ENCODE peak calls at places on chromosomes 1 and 21, in eight cellular contexts. One of them, this sample, is unnamed.
A peak's percentile ranks its signal among the peaks of the same experiment; 100 is the strongest.

GRCh38 chr1:117609471-117609911 is 3.6 kb downstream of the TENT5C start:
- DNase-seq in uterus: peak; percentile 55
- DNase-seq in lower lobe of right lung: no peak
- DNase-seq in CD8-positive, alpha-beta T cell: no peak
- DNase-seq in A549: no peak
- DNase-seq in upper lobe of right lung: no peak
- DNase-seq in psoas muscle: peak; percentile 65
- DNase-seq in H9: no peak
- DNase-seq in this sample: no peak

GRCh38 chr1:1122078-1122811 is 6.4 kb upstream of the C1orf159 start:
- DNase-seq in A549: peak; percentile 76
- DNase-seq in uterus: peak; percentile 55
- DNase-seq in upper lobe of right lung: peak; percentile 93
- DNase-seq in H9: peak; percentile 86
- DNase-seq in lower lobe of right lung: peak; percentile 88
- DNase-seq in psoas muscle: peak; percentile 84
- DNase-seq in CD8-positive, alpha-beta T cell: peak; percentile 82
- DNase-seq in this sample: peak; percentile 76

GRCh38 chr21:46518983-46519583 is 60.4 kb downstream of the DIP2A start:
- DNase-seq in H9: no peak
- DNase-seq in psoas muscle: no peak
- DNase-seq in upper lobe of right lung: no peak
- DNase-seq in uterus: no peak
- DNase-seq in CD8-positive, alpha-beta T cell: no peak
- DNase-seq in A549: no peak
- DNase-seq in lower lobe of right lung: no peak
- DNase-seq in this sample: no peak

GRCh38 chr1:42848823-42849537 is 2.6 kb downstream of the ZNF691 start:
- DNase-seq in H9: no peak
- DNase-seq in upper lobe of right lung: no peak
- DNase-seq in lower lobe of right lung: no peak
- DNase-seq in psoas muscle: no peak
- DNase-seq in CD8-positive, alpha-beta T cell: no peak
- DNase-seq in uterus: no peak
- DNase-seq in A549: no peak
- DNase-seq in this sample: no peak

GRCh38 chr21:44088401-44088780 is 18.8 kb upstream of the PWP2 start:
- DNase-seq in A549: no peak
- DNase-seq in psoas muscle: no peak
- DNase-seq in uterus: no peak
- DNase-seq in H9: no peak
- DNase-seq in upper lobe of right lung: peak; percentile 26
- DNase-seq in lower lobe of right lung: no peak
- DNase-seq in CD8-positive, alpha-beta T cell: peak; percentile 8
- DNase-seq in this sample: no peak

GRCh38 chr1:5832916-5833895 is 159.0 kb downstream of the NPHP4 start:
- DNase-seq in H9: no peak
- DNase-seq in CD8-positive, alpha-beta T cell: no peak
- DNase-seq in A549: no peak
- DNase-seq in psoas muscle: no peak
- DNase-seq in upper lobe of right lung: no peak
- DNase-seq in uterus: no peak
- DNase-seq in lower lobe of right lung: peak; percentile 36
- DNase-seq in this sample: no peak

GRCh38 chr1:164561007-164561406 is 2.0 kb downstream of the PBX1 start:
- DNase-seq in upper lobe of right lung: no peak
- DNase-seq in CD8-positive, alpha-beta T cell: no peak
- DNase-seq in H9: no peak
- DNase-seq in lower lobe of right lung: no peak
- DNase-seq in psoas muscle: no peak
- DNase-seq in uterus: no peak
- DNase-seq in A549: no peak
- DNase-seq in this sample: no peak

GRCh38 chr1:31476891-31477846 is 64.2 kb downstream of the SERINC2 start:
- DNase-seq in upper lobe of right lung: no peak
- DNase-seq in CD8-positive, alpha-beta T cell: no peak
- DNase-seq in psoas muscle: no peak
- DNase-seq in lower lobe of right lung: no peak
- DNase-seq in uterus: no peak
- DNase-seq in H9: no peak
- DNase-seq in A549: no peak
- DNase-seq in this sample: no peak

GRCh38 chr1:109112056-109112651 is 1.8 kb upstream of the ELAPOR1 start:
- DNase-seq in lower lobe of right lung: no peak
- DNase-seq in upper lobe of right lung: no peak
- DNase-seq in A549: peak; percentile 34
- DNase-seq in H9: no peak
- DNase-seq in psoas muscle: no peak
- DNase-seq in CD8-positive, alpha-beta T cell: no peak
- DNase-seq in uterus: no peak
- DNase-seq in this sample: no peak

GRCh38 chr1:114113801-114114750 is 39.6 kb downstream of the SYT6 start:
- DNase-seq in A549: peak; percentile 43
- DNase-seq in lower lobe of right lung: peak; percentile 60
- DNase-seq in H9: no peak
- DNase-seq in uterus: no peak
- DNase-seq in upper lobe of right lung: no peak
- DNase-seq in CD8-positive, alpha-beta T cell: no peak
- DNase-seq in psoas muscle: no peak
- DNase-seq in this sample: no peak

GRCh38 chr1:47568763-47569162 is 130.9 kb downstream of the FOXD2 start:
- DNase-seq in H9: no peak
- DNase-seq in lower lobe of right lung: no peak
- DNase-seq in psoas muscle: no peak
- DNase-seq in uterus: no peak
- DNase-seq in upper lobe of right lung: no peak
- DNase-seq in CD8-positive, alpha-beta T cell: no peak
- DNase-seq in A549: no peak
- DNase-seq in this sample: no peak

GRCh38 chr1:109760581-109761226 is 3.0 kb downstream of the EPS8L3 start:
- DNase-seq in upper lobe of right lung: peak; percentile 56
- DNase-seq in A549: no peak
- DNase-seq in lower lobe of right lung: peak; percentile 32
- DNase-seq in H9: no peak
- DNase-seq in psoas muscle: no peak
- DNase-seq in uterus: peak; percentile 10
- DNase-seq in CD8-positive, alpha-beta T cell: no peak
- DNase-seq in this sample: no peak

GRCh38 chr1:89546082-89546889 is 21.7 kb downstream of the LRRC8B start:
- DNase-seq in lower lobe of right lung: no peak
- DNase-seq in psoas muscle: no peak
- DNase-seq in uterus: no peak
- DNase-seq in CD8-positive, alpha-beta T cell: no peak
- DNase-seq in upper lobe of right lung: no peak
- DNase-seq in A549: no peak
- DNase-seq in H9: no peak
- DNase-seq in this sample: peak; percentile 38

GRCh38 chr1:240413732-240414131 is 198.2 kb downstream of the GREM2 start:
- DNase-seq in lower lobe of right lung: no peak
- DNase-seq in CD8-positive, alpha-beta T cell: no peak
- DNase-seq in uterus: no peak
- DNase-seq in psoas muscle: no peak
- DNase-seq in H9: no peak
- DNase-seq in A549: no peak
- DNase-seq in upper lobe of right lung: no peak
- DNase-seq in this sample: no peak

GRCh38 chr1:238606896-238607295 is 716.2 kb upstream of the ZP4 start:
- DNase-seq in upper lobe of right lung: no peak
- DNase-seq in uterus: no peak
- DNase-seq in H9: no peak
- DNase-seq in A549: no peak
- DNase-seq in psoas muscle: no peak
- DNase-seq in CD8-positive, alpha-beta T cell: no peak
- DNase-seq in lower lobe of right lung: no peak
- DNase-seq in this sample: no peak

GRCh38 chr1:19689856-19690255 is 25.2 kb downstream of the HTR6 start:
- DNase-seq in A549: no peak
- DNase-seq in lower lobe of right lung: no peak
- DNase-seq in uterus: no peak
- DNase-seq in psoas muscle: no peak
- DNase-seq in H9: no peak
- DNase-seq in upper lobe of right lung: no peak
- DNase-seq in CD8-positive, alpha-beta T cell: no peak
- DNase-seq in this sample: no peak

GRCh38 chr1:241998412-241998921 is 431 bp downstream of the MAP1LC3C start:
- DNase-seq in uterus: peak; percentile 60
- DNase-seq in H9: peak; percentile 82
- DNase-seq in lower lobe of right lung: peak; percentile 75
- DNase-seq in CD8-positive, alpha-beta T cell: peak; percentile 47
- DNase-seq in A549: peak; percentile 82
- DNase-seq in psoas muscle: peak; percentile 86
- DNase-seq in upper lobe of right lung: peak; percentile 86
- DNase-seq in this sample: no peak

GRCh38 chr1:225809842-225810578 is at the start of gene EPHX1:
- DNase-seq in A549: peak; percentile 97
- DNase-seq in psoas muscle: peak; percentile 91
- DNase-seq in uterus: peak; percentile 89
- DNase-seq in CD8-positive, alpha-beta T cell: peak; percentile 62
- DNase-seq in H9: peak; percentile 88
- DNase-seq in lower lobe of right lung: peak; percentile 92
- DNase-seq in upper lobe of right lung: peak; percentile 95
- DNase-seq in this sample: peak; percentile 91

GRCh38 chr1:232704694-232705680 is 75.1 kb upstream of the SIPA1L2 start:
- DNase-seq in A549: peak; percentile 38
- DNase-seq in CD8-positive, alpha-beta T cell: no peak
- DNase-seq in upper lobe of right lung: no peak
- DNase-seq in H9: no peak
- DNase-seq in psoas muscle: peak; percentile 33
- DNase-seq in lower lobe of right lung: no peak
- DNase-seq in uterus: peak; percentile 80
- DNase-seq in this sample: peak; percentile 86

GRCh38 chr1:39694026-39694425 is 2.8 kb upstream of the HPCAL4 start:
- DNase-seq in upper lobe of right lung: no peak
- DNase-seq in uterus: no peak
- DNase-seq in A549: no peak
- DNase-seq in H9: no peak
- DNase-seq in psoas muscle: no peak
- DNase-seq in CD8-positive, alpha-beta T cell: no peak
- DNase-seq in lower lobe of right lung: no peak
- DNase-seq in this sample: no peak

GRCh38 chr1:57471995-57472394 is 48.1 kb upstream of the DAB1 start:
- DNase-seq in A549: no peak
- DNase-seq in psoas muscle: no peak
- DNase-seq in uterus: no peak
- DNase-seq in CD8-positive, alpha-beta T cell: no peak
- DNase-seq in lower lobe of right lung: no peak
- DNase-seq in upper lobe of right lung: no peak
- DNase-seq in H9: no peak
- DNase-seq in this sample: no peak

GRCh38 chr1:167333114-167333513 is 112.4 kb downstream of the POU2F1 start:
- DNase-seq in CD8-positive, alpha-beta T cell: no peak
- DNase-seq in uterus: no peak
- DNase-seq in psoas muscle: no peak
- DNase-seq in A549: no peak
- DNase-seq in upper lobe of right lung: no peak
- DNase-seq in lower lobe of right lung: no peak
- DNase-seq in H9: no peak
- DNase-seq in this sample: no peak
- H3K4me1 ChIP-seq in CD8-positive, alpha-beta T cell: no peaks in the 10 kb centered on the region
- H3K4me1 ChIP-seq in uterus: no peaks in the 10 kb centered on the region
- H3K4me1 ChIP-seq in psoas muscle: peaks cover 20% of the 10 kb centered on the region
- H3K4me1 ChIP-seq in A549: peaks cover 35% of the 10 kb centered on the region
- H3K4me1 ChIP-seq in upper lobe of right lung: peaks cover 19% of the 10 kb centered on the region
- H3K4me1 ChIP-seq in lower lobe of right lung: peaks cover 15% of the 10 kb centered on the region
- H3K4me1 ChIP-seq in H9: no peaks in the 10 kb centered on the region
- H3K4me1 ChIP-seq in this sample: no peaks in the 10 kb centered on the region

GRCh38 chr21:42229676-42230075 is 10.7 kb downstream of the ABCG1 start:
- DNase-seq in CD8-positive, alpha-beta T cell: no peak
- DNase-seq in A549: no peak
- DNase-seq in psoas muscle: no peak
- DNase-seq in H9: no peak
- DNase-seq in uterus: no peak
- DNase-seq in upper lobe of right lung: peak; percentile 10
- DNase-seq in lower lobe of right lung: peak; percentile 19
- DNase-seq in this sample: no peak
- H3K4me1 ChIP-seq in CD8-positive, alpha-beta T cell: peaks cover 60% of the 10 kb centered on the region
- H3K4me1 ChIP-seq in A549: peaks cover 40% of the 10 kb centered on the region
- H3K4me1 ChIP-seq in psoas muscle: peaks cover 72% of the 10 kb centered on the region
- H3K4me1 ChIP-seq in H9: no peaks in the 10 kb centered on the region
- H3K4me1 ChIP-seq in uterus: peaks cover 12% of the 10 kb centered on the region
- H3K4me1 ChIP-seq in upper lobe of right lung: peaks cover 62% of the 10 kb centered on the region
- H3K4me1 ChIP-seq in lower lobe of right lung: peaks cover 73% of the 10 kb centered on the region
- H3K4me1 ChIP-seq in this sample: peaks cover 18% of the 10 kb centered on the region

GRCh38 chr1:22473952-22474351 is 22.3 kb downstream of the ZBTB40 start:
- DNase-seq in uterus: no peak
- DNase-seq in upper lobe of right lung: no peak
- DNase-seq in H9: no peak
- DNase-seq in A549: no peak
- DNase-seq in psoas muscle: no peak
- DNase-seq in lower lobe of right lung: no peak
- DNase-seq in CD8-positive, alpha-beta T cell: no peak
- DNase-seq in this sample: no peak
- H3K4me1 ChIP-seq in uterus: no peaks in the 10 kb centered on the region
- H3K4me1 ChIP-seq in upper lobe of right lung: peaks cover 27% of the 10 kb centered on the region
- H3K4me1 ChIP-seq in H9: no peaks in the 10 kb centered on the region
- H3K4me1 ChIP-seq in A549: no peaks in the 10 kb centered on the region
- H3K4me1 ChIP-seq in psoas muscle: peaks cover 48% of the 10 kb centered on the region
- H3K4me1 ChIP-seq in lower lobe of right lung: peaks cover 24% of the 10 kb centered on the region
- H3K4me1 ChIP-seq in CD8-positive, alpha-beta T cell: no peaks in the 10 kb centered on the region
- H3K4me1 ChIP-seq in this sample: peaks cover 5% of the 10 kb centered on the region

DNA sequence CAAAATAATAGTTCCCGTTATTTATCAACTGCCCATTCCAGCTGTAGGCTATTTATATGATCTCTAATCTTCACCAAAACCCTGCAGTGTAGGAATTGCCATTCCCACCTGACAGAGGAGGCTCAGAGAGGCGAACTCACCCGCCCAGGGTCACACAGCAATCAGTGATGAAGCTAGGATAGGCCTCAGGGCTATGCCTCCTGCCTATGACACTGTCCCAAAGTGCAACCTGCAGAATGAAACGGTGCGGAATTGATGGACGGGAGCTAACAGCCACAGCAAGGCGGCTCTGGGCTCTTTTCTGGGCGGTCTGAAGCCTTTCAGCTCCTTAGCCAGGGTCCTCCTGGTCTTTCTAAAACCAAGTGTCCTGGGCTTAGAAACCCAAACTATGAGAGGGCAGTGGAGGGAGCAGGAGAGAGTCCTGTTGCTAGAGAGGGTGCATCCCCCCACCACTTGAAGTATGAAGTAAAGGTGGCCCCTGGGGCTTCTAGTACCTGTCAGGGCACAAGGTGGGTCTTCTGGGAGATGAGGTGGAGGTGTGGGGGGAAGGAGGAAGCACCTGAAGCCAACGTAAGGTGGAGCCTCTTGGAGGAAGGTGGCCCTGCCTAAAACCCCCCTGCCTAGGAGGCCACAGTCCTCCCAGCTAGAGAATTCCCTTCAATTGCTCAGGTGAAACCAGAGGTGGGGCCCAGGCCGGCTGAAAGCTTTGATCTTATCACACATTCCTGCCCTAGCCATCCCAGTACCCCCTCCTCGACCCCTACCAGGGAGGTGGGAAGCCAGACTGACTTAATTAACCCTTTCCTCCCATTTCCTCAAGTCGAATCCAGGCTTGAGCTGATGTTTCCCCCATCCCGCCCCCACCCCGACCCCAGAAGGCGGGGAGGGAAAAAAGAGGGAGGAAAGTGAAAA is 14.8 kb downstream of the HSPG2 start:
- DNase-seq in psoas muscle: no peak
- DNase-seq in lower lobe of right lung: no peak
- DNase-seq in A549: no peak
- DNase-seq in CD8-positive, alpha-beta T cell: no peak
- DNase-seq in upper lobe of right lung: no peak
- DNase-seq in uterus: peak; percentile 26
- DNase-seq in H9: peak; percentile 90
- DNase-seq in this sample: no peak
- H3K4me1 ChIP-seq in psoas muscle: peaks cover 55% of the 10 kb centered on the region
- H3K4me1 ChIP-seq in lower lobe of right lung: peaks cover 67% of the 10 kb centered on the region
- H3K4me1 ChIP-seq in A549: peaks cover 89% of the 10 kb centered on the region
- H3K4me1 ChIP-seq in CD8-positive, alpha-beta T cell: no peaks in the 10 kb centered on the region
- H3K4me1 ChIP-seq in upper lobe of right lung: peaks cover 70% of the 10 kb centered on the region
- H3K4me1 ChIP-seq in uterus: peaks cover 61% of the 10 kb centered on the region
- H3K4me1 ChIP-seq in H9: peaks cover 6% of the 10 kb centered on the region
- H3K4me1 ChIP-seq in this sample: no peaks in the 10 kb centered on the region

GRCh38 chr1:214476958-214477870 is 74.2 kb downstream of the PTPN14 start:
- DNase-seq in lower lobe of right lung: no peak
- DNase-seq in upper lobe of right lung: no peak
- DNase-seq in uterus: no peak
- DNase-seq in psoas muscle: no peak
- DNase-seq in H9: no peak
- DNase-seq in CD8-positive, alpha-beta T cell: no peak
- DNase-seq in A549: no peak
- DNase-seq in this sample: peak; percentile 43
- H3K4me1 ChIP-seq in lower lobe of right lung: peaks cover 8% of the 10 kb centered on the region
- H3K4me1 ChIP-seq in upper lobe of right lung: peaks cover 5% of the 10 kb centered on the region
- H3K4me1 ChIP-seq in uterus: no peaks in the 10 kb centered on the region
- H3K4me1 ChIP-seq in psoas muscle: peaks cover 72% of the 10 kb centered on the region
- H3K4me1 ChIP-seq in H9: peaks cover 18% of the 10 kb centered on the region
- H3K4me1 ChIP-seq in CD8-positive, alpha-beta T cell: no peaks in the 10 kb centered on the region
- H3K4me1 ChIP-seq in A549: peaks cover 66% of the 10 kb centered on the region
- H3K4me1 ChIP-seq in this sample: no peaks in the 10 kb centered on the region